ENCODE peak calls at places on chromosomes 5 and 9, in nine cellular contexts. N is activated CD8-positive, alpha-beta memory T cell treated with anti-CD3 and anti-CD28 coated beads, Interleukin-2, amount 50 U/mL, for 48 hours; K is SK-N-SH; F is GDM1; V is activated CD4-positive, alpha-beta T cell treated with anti-CD3 and anti-CD28 coated beads for 1 hour; I is WTC11; O is mesendoderm; L is activated CD8-positive, alpha-beta T cell treated with anti-CD3 and anti-CD28 coated beads, Interleukin-2, amount 10 ng/mL, durations not matched to agents 7 days and 5 days; M is NCI-H1417. G is an unnamed sample.

GRCh38 chr5:104355350-104355749 is 792.8 kb upstream of the NUDT12 start:
- DNase-seq in L (no peak), V (no peak), N (no peak), F (no peak), I (no peak), M (no peak), O (no peak), K (no peak), G (no peak)

GRCh38 chr5:91182763-91183162 is 200.4 kb downstream of the ARRDC3 start:
- DNase-seq in M (no peak), N (no peak), K (no peak), F (peak; percentile 40), L (no peak), O (peak; percentile 21), V (no peak), I (peak; percentile 17), G (no peak)

GRCh38 chr9:65432051-65432450 is 147.0 kb upstream of the FOXD4L5 start:
- DNase-seq in N (no peak), V (no peak), M (no peak), I (no peak), K (no peak), O (no peak), F (no peak), L (no peak), G (no peak)

GRCh38 chr5:138955013-138955660 is 80.0 kb upstream of the LRRTM2 start:
- DNase-seq in M (peak; percentile 76), V (no peak), L (no peak), I (no peak), K (peak; percentile 59), O (no peak), N (no peak), F (no peak), G (no peak)

GRCh38 chr9:123401879-123402513 is 46.0 kb downstream of the CRB2 start:
- DNase-seq in K (peak; percentile 81), N (no peak), F (peak; percentile 12), L (peak; percentile 44), I (peak; percentile 66), M (peak; percentile 17), O (peak; percentile 60), V (no peak), G (no peak)

GRCh38 chr5:40446910-40447309 is 232.8 kb upstream of the PTGER4 start:
- DNase-seq in I (no peak), L (no peak), F (no peak), M (no peak), V (no peak), K (no peak), O (peak; percentile 28), N (no peak), G (peak; percentile 34)

GRCh38 chr5:75243510-75243909 is 6.8 kb upstream of the ANKRD31 start:
- DNase-seq in V (no peak), M (no peak), F (no peak), K (no peak), I (no peak), L (no peak), O (no peak), N (no peak), G (no peak)

GRCh38 chr5:83015676-83016075 is 61.5 kb downstream of the TMEM167A start:
- DNase-seq in L (no peak), N (no peak), M (no peak), O (peak; percentile 85), K (no peak), F (no peak), V (no peak), I (peak; percentile 32), G (no peak)

GRCh38 chr5:15929616-15930303 is 249.8 kb downstream of the MARCHF11 start:
- DNase-seq in K (no peak), O (peak; percentile 55), N (no peak), F (no peak), I (no peak), M (no peak), V (no peak), L (no peak), G (no peak)

GRCh38 chr5:164504141-164504772 is 998.8 kb downstream of the MAT2B start:
- DNase-seq in F (no peak), I (peak; percentile 46), L (peak; percentile 37), N (no peak), K (peak; percentile 21), O (peak; percentile 59), V (no peak), M (no peak), G (peak; percentile 46)

GRCh38 chr9:113807173-113808061 is 68.7 kb upstream of the ZNF618 start:
- DNase-seq in M (no peak), L (peak; percentile 55), V (peak; percentile 12), O (peak; percentile 68), N (peak; percentile 58), K (peak; percentile 75), F (peak; percentile 50), I (peak; percentile 67), G (peak; percentile 42)

G was measured in prostate gland.